ENCODE peak calls at places on chromosomes 4 and X, in eight cellular contexts. One of them, this sample, is unnamed.

GRCh38 chr4:126207892-126208291 is 893.1 kb downstream of the FAT4 start:
- DNase-seq in choroid plexus epithelial cell: no peak
- DNase-seq in H9: no peak
- DNase-seq in epithelial cell of esophagus: no peak
- DNase-seq in activated CD8-positive, alpha-beta T cell treated with anti-CD3 and anti-CD28 coated beads for 36 hours: no peak
- DNase-seq in coronary artery: no peak
- DNase-seq in esophagus squamous epithelium: no peak
- DNase-seq in glutamatergic neuron: no peak
- DNase-seq in this sample: no peak

GRCh38 chrX:29948653-29949052 is 266.7 kb upstream of the MAGEB2 start:
- DNase-seq in activated CD8-positive, alpha-beta T cell treated with anti-CD3 and anti-CD28 coated beads for 36 hours: no peak
- DNase-seq in H9: no peak
- DNase-seq in choroid plexus epithelial cell: peak; percentile 74
- DNase-seq in coronary artery: no peak
- DNase-seq in esophagus squamous epithelium: no peak
- DNase-seq in epithelial cell of esophagus: peak; percentile 0
- DNase-seq in glutamatergic neuron: no peak
- DNase-seq in this sample: no peak

GRCh38 chr4:150619032-150619431 is 37.1 kb downstream of the MAB21L2 start:
- DNase-seq in epithelial cell of esophagus: no peak
- DNase-seq in esophagus squamous epithelium: no peak
- DNase-seq in glutamatergic neuron: no peak
- DNase-seq in activated CD8-positive, alpha-beta T cell treated with anti-CD3 and anti-CD28 coated beads for 36 hours: no peak
- DNase-seq in H9: no peak
- DNase-seq in choroid plexus epithelial cell: peak; percentile 6
- DNase-seq in coronary artery: no peak
- DNase-seq in this sample: no peak

GRCh38 chrX:44674906-44675305 is 132.2 kb upstream of the FUNDC1 start:
- DNase-seq in activated CD8-positive, alpha-beta T cell treated with anti-CD3 and anti-CD28 coated beads for 36 hours: no peak
- DNase-seq in esophagus squamous epithelium: no peak
- DNase-seq in coronary artery: no peak
- DNase-seq in choroid plexus epithelial cell: no peak
- DNase-seq in epithelial cell of esophagus: no peak
- DNase-seq in glutamatergic neuron: no peak
- DNase-seq in H9: no peak
- DNase-seq in this sample: no peak

GRCh38 chr4:2754848-2755820 is 1.0 kb downstream of the TNIP2 start:
- DNase-seq in H9: no peak
- DNase-seq in esophagus squamous epithelium: no peak
- DNase-seq in glutamatergic neuron: no peak
- DNase-seq in activated CD8-positive, alpha-beta T cell treated with anti-CD3 and anti-CD28 coated beads for 36 hours: no peak
- DNase-seq in coronary artery: no peak
- DNase-seq in choroid plexus epithelial cell: no peak
- DNase-seq in epithelial cell of esophagus: no peak
- DNase-seq in this sample: no peak

GRCh38 chrX:132676561-132677186 is 187.8 kb upstream of the MBNL3 start:
- DNase-seq in choroid plexus epithelial cell: peak; percentile 2
- DNase-seq in activated CD8-positive, alpha-beta T cell treated with anti-CD3 and anti-CD28 coated beads for 36 hours: peak; percentile 1
- DNase-seq in coronary artery: no peak
- DNase-seq in esophagus squamous epithelium: no peak
- DNase-seq in glutamatergic neuron: no peak
- DNase-seq in H9: peak; percentile 31
- DNase-seq in epithelial cell of esophagus: peak; percentile 4
- DNase-seq in this sample: peak; percentile 7

GRCh38 chr4:10593130-10593529 is 91.4 kb downstream of the CLNK start:
- DNase-seq in epithelial cell of esophagus: no peak
- DNase-seq in coronary artery: no peak
- DNase-seq in glutamatergic neuron: no peak
- DNase-seq in choroid plexus epithelial cell: peak; percentile 7
- DNase-seq in esophagus squamous epithelium: no peak
- DNase-seq in H9: peak; percentile 68
- DNase-seq in activated CD8-positive, alpha-beta T cell treated with anti-CD3 and anti-CD28 coated beads for 36 hours: no peak
- DNase-seq in this sample: no peak

GRCh38 chrX:17361620-17362019 is 13.4 kb upstream of the NHS start:
- DNase-seq in H9: peak; percentile 63
- DNase-seq in glutamatergic neuron: peak; percentile 49
- DNase-seq in choroid plexus epithelial cell: peak; percentile 2
- DNase-seq in activated CD8-positive, alpha-beta T cell treated with anti-CD3 and anti-CD28 coated beads for 36 hours: no peak
- DNase-seq in epithelial cell of esophagus: no peak
- DNase-seq in esophagus squamous epithelium: no peak
- DNase-seq in coronary artery: no peak
- DNase-seq in this sample: peak; percentile 20

GRCh38 chrX:30060718-30061117 is 154.6 kb upstream of the MAGEB2 start:
- DNase-seq in choroid plexus epithelial cell: peak; percentile 44
- DNase-seq in activated CD8-positive, alpha-beta T cell treated with anti-CD3 and anti-CD28 coated beads for 36 hours: no peak
- DNase-seq in glutamatergic neuron: no peak
- DNase-seq in epithelial cell of esophagus: peak; percentile 4
- DNase-seq in coronary artery: no peak
- DNase-seq in esophagus squamous epithelium: no peak
- DNase-seq in H9: no peak
- DNase-seq in this sample: peak; percentile 3

GRCh38 chr4:139876328-139876941 is 210.8 kb downstream of the MGST2 start:
- DNase-seq in H9: no peak
- DNase-seq in esophagus squamous epithelium: no peak
- DNase-seq in glutamatergic neuron: no peak
- DNase-seq in epithelial cell of esophagus: peak; percentile 56
- DNase-seq in choroid plexus epithelial cell: peak; percentile 36
- DNase-seq in coronary artery: no peak
- DNase-seq in activated CD8-positive, alpha-beta T cell treated with anti-CD3 and anti-CD28 coated beads for 36 hours: peak; percentile 15
- DNase-seq in this sample: no peak

GRCh38 chr4:57020467-57021101 is 41.9 kb downstream of the POLR2B start:
- DNase-seq in H9: no peak
- DNase-seq in esophagus squamous epithelium: no peak
- DNase-seq in activated CD8-positive, alpha-beta T cell treated with anti-CD3 and anti-CD28 coated beads for 36 hours: no peak
- DNase-seq in glutamatergic neuron: no peak
- DNase-seq in coronary artery: no peak
- DNase-seq in choroid plexus epithelial cell: peak; percentile 78
- DNase-seq in epithelial cell of esophagus: peak; percentile 86
- DNase-seq in this sample: no peak

GRCh38 chr4:3781997-3782930 is 16.1 kb downstream of the ADRA2C start:
- DNase-seq in activated CD8-positive, alpha-beta T cell treated with anti-CD3 and anti-CD28 coated beads for 36 hours: no peak
- DNase-seq in coronary artery: no peak
- DNase-seq in esophagus squamous epithelium: no peak
- DNase-seq in H9: no peak
- DNase-seq in glutamatergic neuron: no peak
- DNase-seq in choroid plexus epithelial cell: no peak
- DNase-seq in epithelial cell of esophagus: no peak
- DNase-seq in this sample: no peak

GRCh38 chrX:22527302-22527701 is 254.6 kb downstream of the CBLL2 start:
- DNase-seq in coronary artery: no peak
- DNase-seq in esophagus squamous epithelium: no peak
- DNase-seq in choroid plexus epithelial cell: no peak
- DNase-seq in epithelial cell of esophagus: no peak
- DNase-seq in activated CD8-positive, alpha-beta T cell treated with anti-CD3 and anti-CD28 coated beads for 36 hours: no peak
- DNase-seq in H9: no peak
- DNase-seq in glutamatergic neuron: no peak
- DNase-seq in this sample: no peak

GRCh38 chrX:46208225-46208854 is 336.9 kb downstream of the ZNF674 start:
- DNase-seq in esophagus squamous epithelium: no peak
- DNase-seq in choroid plexus epithelial cell: peak; percentile 29
- DNase-seq in glutamatergic neuron: no peak
- DNase-seq in H9: no peak
- DNase-seq in epithelial cell of esophagus: peak; percentile 69
- DNase-seq in activated CD8-positive, alpha-beta T cell treated with anti-CD3 and anti-CD28 coated beads for 36 hours: peak; percentile 6
- DNase-seq in coronary artery: no peak
- DNase-seq in this sample: no peak

GRCh38 chr4:155667538-155668511 is 1.2 kb downstream of the GUCY1A1 start:
- DNase-seq in glutamatergic neuron: peak; percentile 66
- DNase-seq in choroid plexus epithelial cell: peak; percentile 53
- DNase-seq in coronary artery: peak; percentile 77
- DNase-seq in activated CD8-positive, alpha-beta T cell treated with anti-CD3 and anti-CD28 coated beads for 36 hours: peak; percentile 19
- DNase-seq in epithelial cell of esophagus: peak; percentile 40
- DNase-seq in esophagus squamous epithelium: no peak
- DNase-seq in H9: peak; percentile 46
- DNase-seq in this sample: peak; percentile 26

GRCh38 chrX:124194903-124195302 is 137.6 kb upstream of the TEX13D start:
- DNase-seq in epithelial cell of esophagus: no peak
- DNase-seq in H9: no peak
- DNase-seq in coronary artery: no peak
- DNase-seq in choroid plexus epithelial cell: no peak
- DNase-seq in esophagus squamous epithelium: no peak
- DNase-seq in activated CD8-positive, alpha-beta T cell treated with anti-CD3 and anti-CD28 coated beads for 36 hours: no peak
- DNase-seq in glutamatergic neuron: no peak
- DNase-seq in this sample: no peak

GRCh38 chr4:88759039-88759631 is 61.5 kb upstream of the NAP1L5 start:
- DNase-seq in glutamatergic neuron: peak; percentile 35
- DNase-seq in epithelial cell of esophagus: peak; percentile 76
- DNase-seq in coronary artery: no peak
- DNase-seq in choroid plexus epithelial cell: peak; percentile 83
- DNase-seq in activated CD8-positive, alpha-beta T cell treated with anti-CD3 and anti-CD28 coated beads for 36 hours: no peak
- DNase-seq in esophagus squamous epithelium: no peak
- DNase-seq in H9: no peak
- DNase-seq in this sample: no peak

GRCh38 chrX:11406109-11406755 is 113.0 kb downstream of the AMELX start:
- DNase-seq in epithelial cell of esophagus: no peak
- DNase-seq in glutamatergic neuron: no peak
- DNase-seq in choroid plexus epithelial cell: peak; percentile 65
- DNase-seq in esophagus squamous epithelium: no peak
- DNase-seq in activated CD8-positive, alpha-beta T cell treated with anti-CD3 and anti-CD28 coated beads for 36 hours: no peak
- DNase-seq in coronary artery: no peak
- DNase-seq in H9: no peak
- DNase-seq in this sample: no peak

GRCh38 chrX:37955273-37955672 is 51.1 kb upstream of the SYTL5 start:
- DNase-seq in H9: no peak
- DNase-seq in esophagus squamous epithelium: no peak
- DNase-seq in glutamatergic neuron: no peak
- DNase-seq in coronary artery: no peak
- DNase-seq in activated CD8-positive, alpha-beta T cell treated with anti-CD3 and anti-CD28 coated beads for 36 hours: no peak
- DNase-seq in choroid plexus epithelial cell: no peak
- DNase-seq in epithelial cell of esophagus: no peak
- DNase-seq in this sample: no peak

GRCh38 chr4:164252286-164252685 is 501.6 kb upstream of the SMIM31 start:
- DNase-seq in activated CD8-positive, alpha-beta T cell treated with anti-CD3 and anti-CD28 coated beads for 36 hours: no peak
- DNase-seq in choroid plexus epithelial cell: peak; percentile 4
- DNase-seq in esophagus squamous epithelium: no peak
- DNase-seq in glutamatergic neuron: peak; percentile 54
- DNase-seq in epithelial cell of esophagus: peak; percentile 29
- DNase-seq in coronary artery: no peak
- DNase-seq in H9: peak; percentile 70
- DNase-seq in this sample: no peak

GRCh38 chrX:103615781-103616180 is 8.0 kb downstream of the TCEAL3 start:
- DNase-seq in coronary artery: no peak
- DNase-seq in choroid plexus epithelial cell: no peak
- DNase-seq in H9: no peak
- DNase-seq in activated CD8-positive, alpha-beta T cell treated with anti-CD3 and anti-CD28 coated beads for 36 hours: no peak
- DNase-seq in esophagus squamous epithelium: no peak
- DNase-seq in epithelial cell of esophagus: no peak
- DNase-seq in glutamatergic neuron: no peak
- DNase-seq in this sample: no peak

GRCh38 chr4:76980280-76980679 is 30.7 kb downstream of the SEPTIN11 start:
- DNase-seq in choroid plexus epithelial cell: no peak
- DNase-seq in epithelial cell of esophagus: no peak
- DNase-seq in glutamatergic neuron: no peak
- DNase-seq in H9: no peak
- DNase-seq in coronary artery: no peak
- DNase-seq in esophagus squamous epithelium: no peak
- DNase-seq in activated CD8-positive, alpha-beta T cell treated with anti-CD3 and anti-CD28 coated beads for 36 hours: no peak
- DNase-seq in this sample: no peak

GRCh38 chrX:40085086-40085551 is 12.6 kb downstream of the BCOR start:
- DNase-seq in glutamatergic neuron: no peak
- DNase-seq in activated CD8-positive, alpha-beta T cell treated with anti-CD3 and anti-CD28 coated beads for 36 hours: peak; percentile 20
- DNase-seq in H9: peak; percentile 27
- DNase-seq in coronary artery: no peak
- DNase-seq in epithelial cell of esophagus: peak; percentile 76
- DNase-seq in choroid plexus epithelial cell: peak; percentile 36
- DNase-seq in esophagus squamous epithelium: no peak
- DNase-seq in this sample: no peak

GRCh38 chr4:74056114-74056857 is 17.8 kb upstream of the CXCL3 start:
- DNase-seq in glutamatergic neuron: no peak
- DNase-seq in epithelial cell of esophagus: peak; percentile 66
- DNase-seq in choroid plexus epithelial cell: peak; percentile 73
- DNase-seq in activated CD8-positive, alpha-beta T cell treated with anti-CD3 and anti-CD28 coated beads for 36 hours: no peak
- DNase-seq in coronary artery: no peak
- DNase-seq in esophagus squamous epithelium: no peak
- DNase-seq in H9: no peak
- DNase-seq in this sample: no peak

GRCh38 chrX:114619874-114620273 is 36.0 kb downstream of the HTR2C start:
- DNase-seq in choroid plexus epithelial cell: peak; percentile 7
- DNase-seq in epithelial cell of esophagus: peak; percentile 4
- DNase-seq in H9: no peak
- DNase-seq in activated CD8-positive, alpha-beta T cell treated with anti-CD3 and anti-CD28 coated beads for 36 hours: no peak
- DNase-seq in glutamatergic neuron: no peak
- DNase-seq in coronary artery: no peak
- DNase-seq in esophagus squamous epithelium: no peak
- DNase-seq in this sample: peak; percentile 14
- TF ChIP-seq CTCF in choroid plexus epithelial cell: peak; percentile 43
- TF ChIP-seq CTCF in epithelial cell of esophagus: peak; percentile 47
- TF ChIP-seq CTCF in H9: peak; percentile 70
- TF ChIP-seq CTCF in activated CD8-positive, alpha-beta T cell treated with anti-CD3 and anti-CD28 coated beads for 36 hours: no peak
- TF ChIP-seq CTCF in glutamatergic neuron: peak; percentile 71
- TF ChIP-seq CTCF in coronary artery: no peak
- TF ChIP-seq CTCF in esophagus squamous epithelium: peak; percentile 11
- TF ChIP-seq CTCF in this sample: peak; percentile 59

GRCh38 chrX:141175786-141176185 is 1.1 kb downstream of the LDOC1 start:
- DNase-seq in activated CD8-positive, alpha-beta T cell treated with anti-CD3 and anti-CD28 coated beads for 36 hours: no peak
- DNase-seq in H9: no peak
- DNase-seq in glutamatergic neuron: no peak
- DNase-seq in choroid plexus epithelial cell: no peak
- DNase-seq in coronary artery: no peak
- DNase-seq in esophagus squamous epithelium: no peak
- DNase-seq in epithelial cell of esophagus: no peak
- DNase-seq in this sample: no peak
- TF ChIP-seq CTCF in activated CD8-positive, alpha-beta T cell treated with anti-CD3 and anti-CD28 coated beads for 36 hours: no peak
- TF ChIP-seq CTCF in H9: no peak
- TF ChIP-seq CTCF in glutamatergic neuron: no peak
- TF ChIP-seq CTCF in choroid plexus epithelial cell: no peak
- TF ChIP-seq CTCF in coronary artery: no peak
- TF ChIP-seq CTCF in esophagus squamous epithelium: no peak
- TF ChIP-seq CTCF in epithelial cell of esophagus: no peak
- TF ChIP-seq CTCF in this sample: no peak

GRCh38 chr4:108758498-108758897 is 4.4 kb downstream of the ETNPPL start:
- DNase-seq in esophagus squamous epithelium: no peak
- DNase-seq in epithelial cell of esophagus: no peak
- DNase-seq in glutamatergic neuron: no peak
- DNase-seq in choroid plexus epithelial cell: no peak
- DNase-seq in coronary artery: no peak
- DNase-seq in activated CD8-positive, alpha-beta T cell treated with anti-CD3 and anti-CD28 coated beads for 36 hours: no peak
- DNase-seq in H9: no peak
- DNase-seq in this sample: no peak
- TF ChIP-seq CTCF in esophagus squamous epithelium: no peak
- TF ChIP-seq CTCF in epithelial cell of esophagus: no peak
- TF ChIP-seq CTCF in glutamatergic neuron: no peak
- TF ChIP-seq CTCF in choroid plexus epithelial cell: no peak
- TF ChIP-seq CTCF in coronary artery: no peak
- TF ChIP-seq CTCF in activated CD8-positive, alpha-beta T cell treated with anti-CD3 and anti-CD28 coated beads for 36 hours: no peak
- TF ChIP-seq CTCF in H9: no peak
- TF ChIP-seq CTCF in this sample: no peak

DNA sequence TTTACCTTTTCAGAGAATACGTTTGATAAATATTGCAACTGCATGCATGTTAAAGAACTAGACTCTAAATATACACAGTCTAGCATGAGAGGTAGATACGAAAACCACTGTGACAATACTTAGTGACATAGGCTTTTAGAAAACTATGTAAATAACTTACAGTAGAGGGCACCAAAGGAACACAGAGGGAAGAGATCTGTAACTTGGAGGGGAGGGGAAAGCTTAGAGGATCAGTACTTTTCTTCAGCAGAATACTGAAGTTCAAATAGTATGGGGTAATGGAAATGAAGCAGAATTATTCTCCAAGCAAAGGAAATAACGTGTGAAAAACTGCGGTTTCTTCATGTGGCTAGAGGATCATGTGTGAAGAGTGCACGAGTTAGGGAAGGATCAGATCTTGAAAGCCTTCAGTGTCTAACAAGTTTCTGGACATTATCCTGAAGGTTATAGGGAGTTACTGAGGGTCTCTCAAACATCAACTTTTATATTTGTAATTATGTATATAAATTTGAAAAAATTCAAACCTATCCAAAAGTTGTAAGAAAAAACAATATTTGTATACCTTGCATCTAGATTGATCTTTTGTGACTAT is 264.3 kb downstream of the NPFFR2 start:
- DNase-seq in epithelial cell of esophagus: peak; percentile 60
- DNase-seq in activated CD8-positive, alpha-beta T cell treated with anti-CD3 and anti-CD28 coated beads for 36 hours: no peak
- DNase-seq in glutamatergic neuron: no peak
- DNase-seq in H9: no peak
- DNase-seq in choroid plexus epithelial cell: peak; percentile 84
- DNase-seq in coronary artery: no peak
- DNase-seq in esophagus squamous epithelium: no peak
- DNase-seq in this sample: no peak
- TF ChIP-seq CTCF in epithelial cell of esophagus: peak; percentile 70
- TF ChIP-seq CTCF in activated CD8-positive, alpha-beta T cell treated with anti-CD3 and anti-CD28 coated beads for 36 hours: peak; percentile 49
- TF ChIP-seq CTCF in glutamatergic neuron: peak; percentile 59
- TF ChIP-seq CTCF in H9: peak; percentile 77
- TF ChIP-seq CTCF in choroid plexus epithelial cell: peak; percentile 70
- TF ChIP-seq CTCF in coronary artery: peak; percentile 48
- TF ChIP-seq CTCF in esophagus squamous epithelium: peak; percentile 34
- TF ChIP-seq CTCF in this sample: peak; percentile 48

This sample was measured in endothelial cell.